ENCODE peak calls at places on chromosomes 5 and 9, in five cellular contexts. H is NT2/D1, U is H1, Z is HepG2, I is GM12878. B is an unnamed sample.
A peak's percentile ranks its signal among the peaks of the same experiment; 100 is the strongest.

GRCh38 chr5:40384782-40385390 is 294.8 kb upstream of the PTGER4 start:
- DNase-seq in H (no peak), U (no peak), Z (no peak), I (no peak), B (no peak)

GRCh38 chr5:82058710-82059109 is 86.9 kb downstream of the ATG10 start:
- DNase-seq in H (no peak), U (no peak), Z (no peak), I (no peak), B (no peak)

GRCh38 chr9:2242778-2243395 is 227.7 kb downstream of the SMARCA2 start:
- DNase-seq in H (no peak), U (no peak), Z (no peak), I (no peak), B (no peak)

GRCh38 chr5:126693806-126694205 is 83.1 kb upstream of the LMNB1 start:
- DNase-seq in H (no peak), U (no peak), Z (no peak), I (no peak), B (no peak)

GRCh38 chr9:114027159-114027895 is 50.8 kb downstream of the AMBP start:
- DNase-seq in H (no peak), U (no peak), Z (no peak), I (no peak), B (no peak)

GRCh38 chr9:26744362-26744965 is 148.1 kb downstream of the CAAP1 start:
- DNase-seq in H (no peak), U (no peak), Z (peak; percentile 14), I (no peak), B (no peak)

GRCh38 chr9:98732801-98733200 is 24.1 kb upstream of the GABBR2 start:
- DNase-seq in H (no peak), U (no peak), Z (no peak), I (no peak), B (no peak)

GRCh38 chr9:88411471-88411870 is 23.2 kb downstream of the SPIN1 start:
- DNase-seq in H (no peak), U (no peak), Z (no peak), I (no peak), B (no peak)

GRCh38 chr9:15136646-15137045 is 170.4 kb downstream of the TTC39B start:
- DNase-seq in H (no peak), U (no peak), Z (no peak), I (no peak), B (no peak)

GRCh38 chr9:34995288-34996060 is 5.9 kb downstream of the DNAJB5 start:
- DNase-seq in H (no peak), U (no peak), Z (peak; percentile 43), I (no peak), B (no peak)

GRCh38 chr5:25006734-25007133 is 362.0 kb upstream of the CDH10 start:
- DNase-seq in H (peak; percentile 30), U (peak; percentile 2), Z (no peak), I (no peak), B (peak; percentile 21)

GRCh38 chr5:176748073-176748966 is 62.0 kb upstream of the UNC5A start:
- DNase-seq in H (no peak), U (no peak), Z (no peak), I (no peak), B (peak; percentile 8)

GRCh38 chr5:31845351-31845750 is 206.4 kb downstream of the PDZD2 start:
- DNase-seq in H (no peak), U (no peak), Z (no peak), I (no peak), B (no peak)

GRCh38 chr9:136359774-136360718 is 3.5 kb downstream of the DNLZ start:
- DNase-seq in H (no peak), U (no peak), Z (no peak), I (no peak), B (no peak)

GRCh38 chr5:109694451-109694891 is 4.7 kb downstream of the MAN2A1 start:
- DNase-seq in H (no peak), U (no peak), Z (no peak), I (no peak), B (no peak)

GRCh38 chr9:134560654-134561053 is 80.9 kb upstream of the COL5A1 start:
- DNase-seq in H (no peak), U (no peak), Z (no peak), I (no peak), B (no peak)

GRCh38 chr9:101702257-101702656 is 36.2 kb downstream of the GRIN3A start:
- DNase-seq in H (no peak), U (no peak), Z (no peak), I (no peak), B (no peak)

GRCh38 chr9:96758845-96759673 is 18.8 kb downstream of the ZNF510 start:
- DNase-seq in H (no peak), U (no peak), Z (no peak), I (no peak), B (no peak)

GRCh38 chr5:103354446-103354845 is 95.9 kb downstream of the MACIR start:
- DNase-seq in H (no peak), U (no peak), Z (no peak), I (no peak), B (no peak)

GRCh38 chr5:17185776-17186175 is 31.7 kb upstream of the BASP1 start:
- DNase-seq in H (no peak), U (no peak), Z (no peak), I (no peak), B (no peak)

GRCh38 chr5:132446621-132447020 is 44.0 kb downstream of the IRF1 start:
- DNase-seq in H (no peak), U (no peak), Z (no peak), I (no peak), B (no peak)

GRCh38 chr9:136693490-136694162 is 6.4 kb upstream of the AGPAT2 start:
- DNase-seq in H (no peak), U (no peak), Z (peak; percentile 63), I (no peak), B (no peak)

GRCh38 chr9:88917375-88917774 is 73.9 kb upstream of the S1PR3 start:
- DNase-seq in H (no peak), U (no peak), Z (no peak), I (no peak), B (no peak)

GRCh38 chr5:180127682-180128670 is 56.4 kb upstream of the RNF130 start:
- DNase-seq in H (no peak), U (no peak), Z (no peak), I (no peak), B (no peak)

GRCh38 chr5:173673295-173674170 is 57.1 kb upstream of the BOD1 start:
- DNase-seq in H (no peak), U (no peak), Z (no peak), I (no peak), B (no peak)

GRCh38 chr9:17833846-17834245 is 255.0 kb downstream of the SH3GL2 start:
- DNase-seq in H (no peak), U (no peak), Z (no peak), I (no peak), B (no peak)

DNA sequence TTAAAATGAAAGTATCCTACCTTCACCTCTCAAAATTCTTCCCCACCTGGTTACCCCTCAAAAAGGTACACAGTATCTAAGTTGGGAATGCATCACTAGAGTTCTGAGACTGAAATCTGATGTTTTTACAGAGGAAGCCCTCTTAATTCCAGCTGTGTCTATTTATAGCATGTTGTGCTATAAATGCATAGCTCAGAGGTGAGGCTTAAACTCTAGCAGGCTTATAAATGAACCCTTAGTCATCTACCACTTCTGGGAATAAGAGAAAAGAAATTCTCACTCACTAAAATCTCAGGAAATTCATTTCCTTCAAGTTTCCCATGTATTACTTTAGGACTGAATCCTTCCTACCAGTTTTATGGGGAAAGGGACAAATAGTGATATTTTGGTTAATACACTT is 9.1 kb downstream of the STOM start:
- DNase-seq in H (no peak), U (no peak), Z (no peak), I (no peak), B (no peak)
- TF ChIP-seq SUZ12 in H (no peak), U (no peak), Z (no peak), I (no peak), B (no peak)

GRCh38 chr5:93120771-93121170 is 460.2 kb downstream of the NR2F1-AS1 start:
- DNase-seq in H (no peak), U (no peak), Z (no peak), I (no peak), B (no peak)

GRCh38 chr5:93126634-93127033 is 454.4 kb downstream of the NR2F1-AS1 start:
- DNase-seq in H (no peak), U (no peak), Z (no peak), I (no peak), B (no peak)

GRCh38 chr5:93117753-93118531 is 463.1 kb downstream of the NR2F1-AS1 start:
- DNase-seq in H (no peak), U (no peak), Z (no peak), I (no peak), B (no peak)

GRCh38 chr5:93120048-93120447 is 461.0 kb downstream of the NR2F1-AS1 start:
- DNase-seq in H (no peak), U (no peak), Z (no peak), I (no peak), B (no peak)

GRCh38 chr5:93123127-93123526 is 457.9 kb downstream of the NR2F1-AS1 start:
- DNase-seq in H (no peak), U (no peak), Z (no peak), I (no peak), B (no peak)
- TF ChIP-seq SUZ12 in H (no peak), U (no peak), Z (no peak), I (no peak), B (no peak)

GRCh38 chr9:69107801-69108200 is 66.3 kb upstream of the TJP2 start:
- DNase-seq in H (no peak), U (no peak), Z (no peak), I (no peak), B (no peak)

GRCh38 chr9:69109152-69109551 is 64.9 kb upstream of the TJP2 start:
- DNase-seq in H (no peak), U (no peak), Z (no peak), I (no peak), B (no peak)

DNA sequence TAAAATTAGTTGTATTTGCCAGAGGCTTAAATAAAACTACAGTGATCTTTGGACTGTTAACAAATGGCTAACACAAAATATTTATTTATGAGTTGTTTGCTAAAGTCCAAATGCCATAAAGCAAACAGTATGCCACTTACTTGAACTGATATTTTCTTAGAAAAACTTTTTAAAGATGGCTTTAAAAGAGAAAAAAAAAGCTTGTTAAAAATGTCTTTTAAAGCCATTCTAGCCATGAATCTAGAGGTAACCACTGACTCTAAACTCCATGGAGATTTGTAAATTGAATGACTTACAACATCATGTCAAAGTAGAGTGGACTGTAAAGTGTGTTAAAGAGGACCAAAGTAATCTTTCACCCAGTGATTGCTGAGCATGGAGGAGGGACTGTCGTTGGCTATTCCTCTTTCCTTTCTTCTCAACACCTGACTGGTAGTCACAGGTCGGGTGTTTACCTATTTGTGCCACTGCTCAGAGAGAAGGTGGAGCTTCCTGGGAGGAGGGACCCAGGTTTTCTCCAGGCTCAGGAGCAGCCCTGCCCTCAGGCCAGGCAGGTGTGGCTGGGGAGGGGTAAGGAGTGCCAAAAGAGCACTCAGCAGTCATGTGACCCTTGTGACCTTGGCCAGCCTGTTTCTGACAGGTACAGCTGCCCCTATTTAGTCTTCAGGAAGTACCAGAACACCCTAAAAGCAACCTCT is 69.1 kb upstream of the TJP2 start:
- DNase-seq in H (no peak), U (peak; percentile 56), Z (peak; percentile 86), I (no peak), B (no peak)
- TF ChIP-seq SUZ12 in H (no peak), U (no peak), Z (no peak), I (no peak), B (no peak)

GRCh38 chr5:115835481-115835880 is 5.9 kb downstream of the ATG12 start:
- DNase-seq in H (no peak), U (no peak), Z (no peak), I (no peak), B (no peak)

GRCh38 chr5:115825948-115826347 is 9.5 kb upstream of the CDO1 start:
- DNase-seq in H (no peak), U (no peak), Z (no peak), I (no peak), B (no peak)

GRCh38 chr5:115829913-115830312 is 11.5 kb downstream of the ATG12 start:
- DNase-seq in H (no peak), U (no peak), Z (no peak), I (no peak), B (no peak)

GRCh38 chr5:115831163-115831768 is 10.1 kb downstream of the ATG12 start:
- DNase-seq in H (no peak), U (no peak), Z (peak; percentile 57), I (no peak), B (peak; percentile 40)
- TF ChIP-seq SUZ12 in H (no peak), U (no peak), Z (no peak), I (no peak), B (no peak)